ENCODE peak calls at places on chromosomes 7 and 10, in ten cellular contexts. A, W, U, O, N, P, S, F, C and B are unnamed samples.

GRCh38 chr10:10782603-10783002 is 235.1 kb upstream of the CELF2 start:
- DNase-seq in P (no peak), C (no peak), W (no peak), A (no peak), S (no peak), N (no peak), F (no peak), U (no peak), O (no peak), B (no peak)

GRCh38 chr7:47690902-47691558 is 109.1 kb upstream of the TNS3 start:
- DNase-seq in A (peak), P (no peak), C (no peak), U (no peak), N (no peak), S (no peak), F (no peak), W (no peak), O (no peak), B (no peak)

GRCh38 chr10:114541081-114541833 is 116.8 kb downstream of the ABLIM1 start:
- DNase-seq in F (no peak), C (no peak), O (no peak), N (no peak), U (peak), P (peak), W (no peak), A (peak), S (peak), B (no peak)

GRCh38 chr7:127337581-127337980 is 54.9 kb downstream of the ZNF800 start:
- DNase-seq in A (no peak), O (no peak), N (no peak), U (no peak), C (no peak), P (no peak), S (no peak), W (no peak), F (no peak), B (no peak)

GRCh38 chr7:114630186-114630824 is 215.7 kb downstream of the FOXP2 start:
- DNase-seq in N (no peak), P (no peak), O (peak), W (no peak), U (no peak), F (no peak), A (no peak), C (no peak), S (no peak), B (no peak)

GRCh38 chr7:28435732-28436378 is 23.5 kb downstream of the CREB5 start:
- DNase-seq in P (no peak), F (no peak), U (no peak), O (no peak), A (no peak), C (no peak), S (no peak), N (no peak), W (no peak), B (no peak)

GRCh38 chr10:4170181-4170580 is 385.2 kb upstream of the KLF6 start:
- DNase-seq in P (no peak), F (no peak), O (no peak), W (no peak), U (no peak), N (no peak), A (no peak), C (no peak), S (no peak), B (no peak)

GRCh38 chr7:14501436-14501835 is 401.1 kb downstream of the DGKB start:
- DNase-seq in N (no peak), O (no peak), W (no peak), F (no peak), C (no peak), S (no peak), P (no peak), A (no peak), U (no peak), B (no peak)

GRCh38 chr10:84117683-84118394 is 21.5 kb upstream of the GHITM start:
- DNase-seq in A (no peak), W (no peak), N (no peak), P (no peak), U (no peak), C (no peak), S (no peak), F (no peak), O (no peak), B (peak)

GRCh38 chr10:92011560-92012214 is 88.1 kb downstream of the BTAF1 start:
- DNase-seq in A (peak), C (no peak), P (no peak), U (no peak), W (no peak), O (no peak), F (no peak), N (no peak), S (no peak), B (peak)

GRCh38 chr7:137146552-137146961 is 197.0 kb downstream of the PTN start:
- DNase-seq in O (no peak), C (no peak), S (no peak), P (no peak), W (no peak), F (no peak), A (peak), U (no peak), N (no peak), B (no peak)

GRCh38 chr7:1344981-1345701 is 112.5 kb downstream of the UNCX start:
- DNase-seq in O (no peak), P (no peak), C (no peak), A (no peak), S (no peak), F (no peak), U (peak), W (peak), N (no peak), B (no peak)

GRCh38 chr7:102024769-102025391 is 207.5 kb downstream of the CUX1 start:
- DNase-seq in C (no peak), A (no peak), U (no peak), W (peak), F (no peak), O (no peak), N (no peak), S (no peak), P (no peak), B (no peak)

GRCh38 chr10:43229208-43230061 is 37.4 kb downstream of the RASGEF1A start:
- DNase-seq in F (no peak), N (peak), C (no peak), W (peak), U (peak), A (no peak), O (peak), S (peak), P (peak), B (peak)

GRCh38 chr10:18607503-18607902 is 43.9 kb downstream of the NSUN6 start:
- DNase-seq in P (no peak), U (no peak), C (peak), O (peak), F (no peak), A (peak), S (no peak), W (no peak), N (no peak), B (peak)

GRCh38 chr10:131898713-131899112 is 2.1 kb upstream of the PPP2R2D start:
- DNase-seq in F (no peak), S (no peak), P (no peak), A (no peak), W (no peak), C (no peak), O (no peak), U (no peak), N (no peak), B (no peak)

GRCh38 chr10:112915590-112916572 is 34.2 kb upstream of the TCF7L2 start:
- DNase-seq in U (no peak), C (no peak), P (no peak), S (no peak), F (no peak), N (no peak), W (no peak), O (no peak), A (no peak), B (peak)

GRCh38 chr10:63376560-63377304 is 89.0 kb downstream of the JMJD1C start:
- DNase-seq in C (no peak), O (no peak), W (no peak), P (no peak), U (no peak), N (no peak), S (no peak), A (peak), F (no peak), B (no peak)

GRCh38 chr10:77737608-77738007 is 100.0 kb upstream of the KCNMA1 start:
- DNase-seq in F (no peak), C (no peak), A (peak), W (no peak), N (no peak), P (no peak), U (no peak), S (no peak), O (no peak), B (peak)

GRCh38 chr7:155644971-155645509 is 579 bp downstream of the RBM33 start:
- DNase-seq in P (peak), N (no peak), O (peak), C (peak), F (peak), S (peak), A (peak), W (peak), U (no peak), B (peak)

GRCh38 chr10:44882146-44882720 is 28.9 kb upstream of the TMEM72 start:
- DNase-seq in F (no peak), W (no peak), P (no peak), N (no peak), C (no peak), S (no peak), U (no peak), A (no peak), O (no peak), B (no peak)

GRCh38 chr7:7568553-7568952 is 1.9 kb downstream of the MIOS start:
- DNase-seq in O (no peak), N (no peak), S (no peak), F (no peak), W (no peak), C (no peak), P (no peak), A (no peak), U (no peak), B (no peak)

GRCh38 chr7:79789584-79790345 is 336.3 kb upstream of the MAGI2 start:
- DNase-seq in U (no peak), P (no peak), W (no peak), S (no peak), C (no peak), F (no peak), N (no peak), A (peak), O (no peak), B (no peak)

GRCh38 chr7:1586126-1586826 is 16.4 kb upstream of the PSMG3 start:
- DNase-seq in P (no peak), C (no peak), U (peak), O (no peak), N (no peak), A (no peak), W (no peak), F (no peak), S (no peak), B (no peak)

GRCh38 chr10:29761916-29762315 is 127.1 kb upstream of the SVIL start:
- DNase-seq in C (no peak), S (no peak), U (no peak), N (no peak), A (no peak), P (no peak), F (no peak), O (no peak), W (peak), B (no peak)

GRCh38 chr7:88223265-88223664 is 3.4 kb upstream of the SRI start:
- DNase-seq in S (no peak), A (no peak), N (no peak), F (no peak), C (no peak), P (no peak), U (no peak), O (no peak), W (no peak), B (no peak)

GRCh38 chr7:41315764-41316163 is 387.1 kb downstream of the INHBA start:
- DNase-seq in S (no peak), A (no peak), O (no peak), N (no peak), W (peak), C (no peak), F (no peak), U (no peak), P (no peak), B (peak)

GRCh38 chr7:16356241-16356958 is 64.9 kb downstream of the CRPPA start:
- DNase-seq in S (no peak), O (no peak), A (peak), F (no peak), P (no peak), W (no peak), C (no peak), U (no peak), N (no peak), B (no peak)

GRCh38 chr10:9608592-9608991 is 1409.1 kb upstream of the CELF2 start:
- DNase-seq in N (no peak), W (no peak), P (no peak), C (no peak), U (no peak), F (no peak), S (no peak), O (no peak), A (peak), B (peak)